ENCODE peak calls at places on chromosomes 16 and 17, in eight cellular contexts. B is neuronal stem cell, G is hepatocyte, V is adrenal gland, L is sigmoid colon, H is esophagus squamous epithelium, K is adipocyte, R is fibroblast of lung. M is an unnamed sample. For H3K27me3, the result is how much of the 10 kb centered on the place peaks cover.

GRCh38 chr16:59601452-59601851 is 867.3 kb upstream of the GOT2 start:
- DNase-seq in B (no peak), H (no peak), R (no peak), G (no peak), L (no peak), K (no peak), V (no peak), M (no peak)

GRCh38 chr17:39235555-39236221 is 9.9 kb upstream of the STAC2 start:
- DNase-seq in B (peak), K (peak), L (no peak), R (peak), H (no peak), V (no peak), G (peak), M (no peak)

GRCh38 chr17:43024407-43025289 is at the start of gene RND2:
- DNase-seq in K (peak), B (peak), V (peak), G (peak), R (peak), H (peak), L (peak), M (peak)

GRCh38 chr17:49822829-49823228 is 25.0 kb downstream of the TAC4 start:
- DNase-seq in G (no peak), R (peak), V (no peak), L (peak), B (no peak), H (no peak), K (peak), M (peak)

GRCh38 chr17:13874817-13875216 is 194.5 kb upstream of the COX10 start:
- DNase-seq in B (no peak), G (no peak), L (no peak), R (no peak), V (no peak), H (no peak), K (no peak), M (no peak)

GRCh38 chr17:72110953-72111339 is 9.9 kb upstream of the SOX9 start:
- DNase-seq in B (no peak), H (no peak), G (no peak), R (no peak), K (no peak), V (no peak), L (no peak), M (no peak)

GRCh38 chr16:27650073-27650701 is 100.2 kb downstream of the KATNIP start:
- DNase-seq in G (peak), B (no peak), L (no peak), K (no peak), H (no peak), R (no peak), V (no peak), M (no peak)

GRCh38 chr17:42845918-42846593 is 1.7 kb downstream of the AOC2 start:
- DNase-seq in G (no peak), H (no peak), K (no peak), L (no peak), B (no peak), R (no peak), V (no peak), M (no peak)

GRCh38 chr17:73359987-73360410 is 48.2 kb upstream of the CDC42EP4 start:
- DNase-seq in V (no peak), L (no peak), K (no peak), G (peak), R (no peak), B (peak), H (no peak), M (peak)

GRCh38 chr16:85697441-85697840 is 8.7 kb upstream of the GINS2 start:
- DNase-seq in V (no peak), K (no peak), G (no peak), H (no peak), R (no peak), B (no peak), L (no peak), M (no peak)

GRCh38 chr17:76588182-76588581 is 2.5 kb upstream of the ST6GALNAC2 start:
- DNase-seq in R (no peak), H (no peak), G (no peak), V (no peak), K (no peak), B (no peak), L (no peak), M (no peak)

GRCh38 chr16:27980076-27980775 is 83.3 kb downstream of the GSG1L start:
- DNase-seq in K (no peak), R (no peak), L (peak), B (no peak), V (no peak), H (no peak), G (no peak), M (peak)

GRCh38 chr16:58286769-58287433 is 7.9 kb downstream of the PRSS54 start:
- DNase-seq in L (no peak), K (no peak), G (no peak), B (no peak), V (no peak), R (no peak), H (no peak), M (no peak)

GRCh38 chr17:42937712-42938596 is 26.3 kb downstream of the AARSD1 start:
- DNase-seq in L (peak), K (peak), R (peak), V (peak), B (peak), G (peak), H (no peak), M (no peak)

GRCh38 chr16:588639-588888 is 1.3 kb upstream of the RAB40C start:
- DNase-seq in B (no peak), R (peak), G (peak), K (peak), L (no peak), H (no peak), V (peak), M (peak)

GRCh38 chr17:34154916-34155730 is 100.0 kb upstream of the CCL2 start:
- DNase-seq in B (no peak), R (no peak), K (no peak), H (no peak), V (no peak), L (no peak), G (no peak), M (no peak)

GRCh38 chr17:39001703-39002637 is 34.8 kb upstream of the FBXO47 start:
- DNase-seq in B (no peak), R (peak), L (peak), G (no peak), V (peak), H (no peak), K (peak), M (peak)

GRCh38 chr17:7130626-7131467 is 16.2 kb upstream of the ASGR2 start:
- DNase-seq in G (no peak), B (no peak), V (no peak), H (no peak), K (no peak), R (no peak), L (no peak), M (no peak)

GRCh38 chr17:7129311-7129710 is 14.7 kb upstream of the ASGR2 start:
- DNase-seq in L (no peak), B (no peak), K (no peak), G (no peak), H (no peak), V (no peak), R (no peak), M (no peak)

GRCh38 chr17:7133916-7134315 is 19.3 kb upstream of the ASGR2 start:
- DNase-seq in K (no peak), G (no peak), L (no peak), V (no peak), H (no peak), R (no peak), B (no peak), M (no peak)

GRCh38 chr17:7133424-7133823 is 18.8 kb upstream of the ASGR2 start:
- DNase-seq in V (peak), R (no peak), L (no peak), H (no peak), B (peak), K (peak), G (peak), M (peak)

GRCh38 chr17:7132511-7133094 is 18.0 kb upstream of the ASGR2 start:
- DNase-seq in L (no peak), H (no peak), G (peak), B (peak), R (no peak), K (no peak), V (no peak), M (no peak)
- H3K27me3 ChIP-seq in L (under half), H (under half), G (under half), B (under half), R (under half), K (under half), V (under half), M (under half)

GRCh38 chr16:9523994-9524393 is 432.6 kb downstream of the HAPSTR1 start:
- DNase-seq in V (no peak), H (no peak), L (no peak), B (no peak), R (no peak), K (no peak), G (no peak), M (no peak)

GRCh38 chr16:9526791-9527190 is 435.3 kb downstream of the HAPSTR1 start:
- DNase-seq in H (no peak), B (no peak), V (no peak), L (no peak), K (no peak), R (no peak), G (no peak), M (no peak)

GRCh38 chr16:9522589-9522988 is 431.1 kb downstream of the HAPSTR1 start:
- DNase-seq in H (no peak), L (no peak), R (no peak), K (no peak), V (no peak), B (no peak), G (no peak), M (no peak)

GRCh38 chr16:9527976-9528375 is 436.5 kb downstream of the HAPSTR1 start:
- DNase-seq in L (no peak), K (no peak), R (no peak), H (no peak), B (peak), V (no peak), G (no peak), M (no peak)

DNA sequence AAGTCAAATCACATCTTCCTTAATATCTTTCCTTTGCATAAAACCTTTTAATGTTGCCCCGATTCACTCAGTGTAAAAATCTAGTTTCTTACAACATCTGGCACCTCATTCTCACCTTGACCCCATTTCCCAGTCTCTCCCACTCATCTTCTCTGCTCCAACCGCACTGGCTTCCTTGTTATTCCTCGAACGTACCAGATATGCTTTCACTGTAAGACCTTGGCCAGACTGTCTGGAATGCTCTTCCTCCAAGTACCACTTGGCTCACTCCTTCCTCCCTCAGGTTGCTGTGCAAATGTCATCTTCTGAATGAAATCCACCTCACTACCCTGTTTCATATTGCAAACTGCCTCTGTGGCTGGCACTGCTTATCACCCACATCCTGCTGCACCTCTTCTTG is 433.6 kb downstream of the HAPSTR1 start:
- DNase-seq in H (no peak), G (no peak), B (no peak), L (no peak), V (no peak), R (no peak), K (no peak), M (no peak)
- H3K27me3 ChIP-seq in H (under half), G (under half), B (under half), L (under half), V (under half), R (under half), K (under half), M (under half)

DNA sequence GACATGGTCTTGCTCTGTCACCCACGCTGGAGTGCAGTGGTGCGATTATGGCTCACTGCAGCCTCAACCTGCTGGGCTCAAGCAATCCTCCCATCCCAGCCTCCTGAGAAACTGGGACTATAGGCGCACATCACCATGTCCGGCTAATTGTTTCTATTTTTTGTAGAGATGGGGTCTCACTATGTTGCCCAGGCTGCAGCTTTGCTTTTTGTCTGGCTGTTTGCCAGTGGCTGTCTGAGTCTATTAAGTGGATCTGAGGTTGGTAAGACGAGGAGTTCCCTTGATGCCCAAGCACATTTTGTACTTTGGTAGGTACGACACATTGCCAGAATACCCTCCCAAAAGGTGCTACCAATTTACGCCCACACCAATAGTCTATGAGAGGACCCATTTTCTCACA is 5.1 kb downstream of the TBX21 start:
- DNase-seq in V (no peak), G (no peak), L (peak), K (no peak), R (no peak), H (no peak), B (no peak), M (no peak)
- H3K27me3 ChIP-seq in V (under half), G (under half), L (under half), K (half or more), R (under half), H (half or more), B (under half), M (under half)

GRCh38 chr17:79046501-79047280 is 22.7 kb downstream of the C1QTNF1 start:
- DNase-seq in B (no peak), H (no peak), R (no peak), L (peak), K (peak), V (no peak), G (no peak), M (peak)

GRCh38 chr17:79048826-79049755 is 25.1 kb downstream of the C1QTNF1 start:
- DNase-seq in K (no peak), R (no peak), L (peak), B (no peak), V (no peak), H (no peak), G (no peak), M (no peak)

GRCh38 chr17:79045830-79046500 is 22.0 kb downstream of the C1QTNF1 start:
- DNase-seq in L (peak), K (peak), B (peak), R (peak), H (no peak), V (peak), G (peak), M (peak)

GRCh38 chr17:79047923-79048825 is 24.2 kb downstream of the C1QTNF1 start:
- DNase-seq in B (no peak), L (peak), H (no peak), G (no peak), K (no peak), R (no peak), V (no peak), M (peak)

DNA sequence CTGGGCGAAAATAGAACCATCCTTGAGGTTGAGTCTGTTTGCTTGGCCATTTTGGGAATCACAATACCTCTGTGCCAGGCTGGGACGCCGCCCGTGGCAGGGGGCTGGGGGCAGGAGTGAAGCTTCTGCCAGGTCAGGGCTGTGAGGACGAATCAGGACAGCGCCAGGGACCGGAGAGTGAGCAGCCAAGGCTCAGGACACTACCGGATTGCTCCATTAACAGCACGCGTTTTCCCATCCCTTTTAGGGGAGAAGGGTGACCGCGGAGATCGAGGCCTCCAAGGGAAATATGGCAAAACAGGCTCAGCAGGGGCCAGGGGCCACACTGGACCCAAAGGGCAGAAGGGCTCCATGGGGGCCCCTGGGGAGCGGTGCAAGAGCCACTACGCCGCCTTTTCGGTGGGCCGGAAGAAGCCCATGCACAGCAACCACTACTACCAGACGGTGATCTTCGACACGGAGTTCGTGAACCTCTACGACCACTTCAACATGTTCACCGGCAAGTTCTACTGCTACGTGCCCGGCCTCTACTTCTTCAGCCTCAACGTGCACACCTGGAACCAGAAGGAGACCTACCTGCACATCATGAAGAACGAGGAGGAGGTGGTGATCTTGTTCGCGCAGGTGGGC is 23.4 kb downstream of the C1QTNF1 start:
- DNase-seq in B (no peak), L (peak), R (no peak), H (no peak), K (no peak), V (no peak), G (no peak), M (peak)
- H3K27me3 ChIP-seq in B (under half), L (under half), R (under half), H (under half), K (under half), V (under half), G (under half), M (under half)

GRCh38 chr17:6233856-6234255 is 163.7 kb downstream of the WSCD1 start:
- DNase-seq in K (no peak), R (no peak), L (no peak), H (no peak), B (no peak), G (no peak), V (no peak), M (no peak)
- H3K27me3 ChIP-seq in K (under half), R (under half), L (under half), H (under half), B (under half), G (under half), V (under half), M (under half)

GRCh38 chr16:48047273-48047672 is 108.5 kb downstream of the ABCC12 start:
- DNase-seq in G (no peak), B (no peak), H (no peak), L (no peak), V (no peak), K (no peak), R (no peak), M (no peak)
- H3K27me3 ChIP-seq in G (under half), B (under half), H (under half), L (under half), V (under half), K (half or more), R (under half), M (under half)

DNA sequence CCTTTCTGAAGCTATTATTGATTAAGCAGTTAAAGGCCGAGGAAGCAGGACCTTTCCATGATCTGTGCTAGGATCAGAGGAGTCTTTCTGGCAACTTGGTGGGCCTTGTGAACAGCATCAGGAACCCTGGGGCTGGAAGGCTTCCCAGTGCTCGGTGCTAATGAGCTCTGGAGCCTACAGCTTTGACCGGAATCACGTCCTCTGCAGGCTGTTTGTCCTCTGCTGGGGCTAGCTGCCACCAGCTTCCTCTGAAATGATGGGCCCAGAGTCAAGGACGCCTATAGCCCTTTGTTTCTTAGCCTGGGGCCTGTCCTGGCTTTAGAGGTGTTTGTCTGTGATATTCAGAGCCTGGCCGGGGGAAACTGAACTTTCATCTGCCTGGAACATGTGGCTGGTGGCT is 111.6 kb downstream of the SHISA9 start:
- DNase-seq in K (no peak), G (no peak), R (no peak), B (no peak), H (no peak), V (no peak), L (no peak), M (no peak)
- H3K27me3 ChIP-seq in K (under half), G (under half), R (under half), B (under half), H (under half), V (under half), L (under half), M (under half)